ENCODE peak calls at places on chromosomes 3 and 15, in six cellular contexts. One of them, this sample, is unnamed. For H3K4me1, the result is how much of the 10 kb centered on the place peaks cover.

GRCh38 chr3:127685708-127686511 is 13.2 kb downstream of the ABTB1 start:
- DNase-seq in HCT116: no peak
- DNase-seq in SJCRH30: peak
- DNase-seq in Karpas-422: no peak
- DNase-seq in cardiac muscle cell: no peak
- DNase-seq in IMR-90: no peak
- DNase-seq in this sample: no peak

GRCh38 chr3:16474304-16474703 is 39.2 kb downstream of the RFTN1 start:
- DNase-seq in HCT116: no peak
- DNase-seq in SJCRH30: peak
- DNase-seq in Karpas-422: no peak
- DNase-seq in cardiac muscle cell: peak
- DNase-seq in IMR-90: peak
- DNase-seq in this sample: no peak

GRCh38 chr15:40081691-40082194 is 26.9 kb downstream of the BMF start:
- DNase-seq in HCT116: no peak
- DNase-seq in SJCRH30: peak
- DNase-seq in Karpas-422: no peak
- DNase-seq in cardiac muscle cell: peak
- DNase-seq in IMR-90: peak
- DNase-seq in this sample: peak

GRCh38 chr3:24160424-24160823 is 215.3 kb downstream of the NR1D2 start:
- DNase-seq in HCT116: no peak
- DNase-seq in SJCRH30: peak
- DNase-seq in Karpas-422: no peak
- DNase-seq in cardiac muscle cell: peak
- DNase-seq in IMR-90: peak
- DNase-seq in this sample: peak

GRCh38 chr3:105356988-105357387 is 9.7 kb upstream of the ALCAM start:
- DNase-seq in HCT116: no peak
- DNase-seq in SJCRH30: no peak
- DNase-seq in Karpas-422: peak
- DNase-seq in cardiac muscle cell: no peak
- DNase-seq in IMR-90: no peak
- DNase-seq in this sample: no peak

GRCh38 chr15:81375461-81375860 is 1.4 kb upstream of the TMC3 start:
- DNase-seq in HCT116: no peak
- DNase-seq in SJCRH30: no peak
- DNase-seq in Karpas-422: no peak
- DNase-seq in cardiac muscle cell: no peak
- DNase-seq in IMR-90: no peak
- DNase-seq in this sample: no peak

GRCh38 chr3:66561374-66561773 is 60.6 kb upstream of the LRIG1 start:
- DNase-seq in HCT116: no peak
- DNase-seq in SJCRH30: no peak
- DNase-seq in Karpas-422: no peak
- DNase-seq in cardiac muscle cell: no peak
- DNase-seq in IMR-90: peak
- DNase-seq in this sample: no peak

GRCh38 chr3:100335137-100335833 is 728 bp downstream of the NIT2 start:
- DNase-seq in HCT116: no peak
- DNase-seq in SJCRH30: peak
- DNase-seq in Karpas-422: peak
- DNase-seq in cardiac muscle cell: no peak
- DNase-seq in IMR-90: no peak
- DNase-seq in this sample: peak

GRCh38 chr3:78732893-78733292 is 1034.9 kb downstream of the ROBO1 start:
- DNase-seq in HCT116: no peak
- DNase-seq in SJCRH30: no peak
- DNase-seq in Karpas-422: no peak
- DNase-seq in cardiac muscle cell: no peak
- DNase-seq in IMR-90: no peak
- DNase-seq in this sample: no peak
- H3K4me3 ChIP-seq in HCT116: no peak
- H3K4me3 ChIP-seq in SJCRH30: no peak
- H3K4me3 ChIP-seq in Karpas-422: no peak
- H3K4me3 ChIP-seq in cardiac muscle cell: no peak
- H3K4me3 ChIP-seq in IMR-90: no peak
- H3K4me3 ChIP-seq in this sample: no peak

GRCh38 chr3:13557926-13558325 is 9.0 kb downstream of the FBLN2 start:
- DNase-seq in HCT116: no peak
- DNase-seq in SJCRH30: no peak
- DNase-seq in Karpas-422: no peak
- DNase-seq in cardiac muscle cell: no peak
- DNase-seq in IMR-90: no peak
- DNase-seq in this sample: no peak

GRCh38 chr3:13555753-13556152 is 6.8 kb downstream of the FBLN2 start:
- DNase-seq in HCT116: no peak
- DNase-seq in SJCRH30: no peak
- DNase-seq in Karpas-422: no peak
- DNase-seq in cardiac muscle cell: no peak
- DNase-seq in IMR-90: no peak
- DNase-seq in this sample: no peak

GRCh38 chr3:13557417-13557816 is 8.5 kb downstream of the FBLN2 start:
- DNase-seq in HCT116: no peak
- DNase-seq in SJCRH30: no peak
- DNase-seq in Karpas-422: no peak
- DNase-seq in cardiac muscle cell: no peak
- DNase-seq in IMR-90: no peak
- DNase-seq in this sample: no peak

GRCh38 chr3:13556937-13557336 is 8.0 kb downstream of the FBLN2 start:
- DNase-seq in HCT116: no peak
- DNase-seq in SJCRH30: no peak
- DNase-seq in Karpas-422: no peak
- DNase-seq in cardiac muscle cell: no peak
- DNase-seq in IMR-90: no peak
- DNase-seq in this sample: no peak

GRCh38 chr3:13556214-13556613 is 7.3 kb downstream of the FBLN2 start:
- DNase-seq in HCT116: no peak
- DNase-seq in SJCRH30: no peak
- DNase-seq in Karpas-422: no peak
- DNase-seq in cardiac muscle cell: no peak
- DNase-seq in IMR-90: no peak
- DNase-seq in this sample: no peak
- H3K4me1 ChIP-seq in HCT116: under half
- H3K4me1 ChIP-seq in SJCRH30: under half
- H3K4me1 ChIP-seq in Karpas-422: under half
- H3K4me1 ChIP-seq in cardiac muscle cell: under half
- H3K4me1 ChIP-seq in IMR-90: under half
- H3K4me1 ChIP-seq in this sample: under half

DNA sequence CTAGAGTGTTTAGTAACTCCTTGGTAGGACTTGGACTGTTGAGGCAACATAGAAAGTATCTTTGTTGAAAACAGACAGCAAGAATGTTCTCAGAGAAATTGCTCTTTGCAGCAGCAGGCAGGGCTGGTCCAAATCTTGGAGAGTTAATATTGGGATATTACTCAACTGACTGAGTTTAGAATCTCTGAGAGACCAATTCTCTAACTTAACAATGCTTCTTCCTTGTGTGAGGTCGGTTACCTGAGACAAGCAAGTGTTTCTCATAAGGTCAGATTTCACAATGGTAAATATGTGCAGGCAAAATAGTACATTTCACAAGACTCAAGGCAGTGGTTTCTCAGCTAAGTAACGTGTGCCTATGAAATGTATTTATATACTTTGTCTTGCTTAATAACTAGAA is 147.7 kb upstream of the IL12A start:
- DNase-seq in HCT116: no peak
- DNase-seq in SJCRH30: no peak
- DNase-seq in Karpas-422: no peak
- DNase-seq in cardiac muscle cell: no peak
- DNase-seq in IMR-90: no peak
- DNase-seq in this sample: no peak
- H3K4me3 ChIP-seq in HCT116: no peak
- H3K4me3 ChIP-seq in SJCRH30: no peak
- H3K4me3 ChIP-seq in Karpas-422: no peak
- H3K4me3 ChIP-seq in cardiac muscle cell: peak
- H3K4me3 ChIP-seq in IMR-90: no peak
- H3K4me3 ChIP-seq in this sample: no peak

GRCh38 chr15:90062023-90062728 is 40.1 kb downstream of the IDH2 start:
- DNase-seq in HCT116: no peak
- DNase-seq in SJCRH30: no peak
- DNase-seq in Karpas-422: peak
- DNase-seq in cardiac muscle cell: peak
- DNase-seq in IMR-90: no peak
- DNase-seq in this sample: no peak
- H3K4me1 ChIP-seq in HCT116: under half
- H3K4me1 ChIP-seq in SJCRH30: under half
- H3K4me1 ChIP-seq in Karpas-422: half or more
- H3K4me1 ChIP-seq in cardiac muscle cell: under half
- H3K4me1 ChIP-seq in IMR-90: under half
- H3K4me1 ChIP-seq in this sample: under half

GRCh38 chr3:147538034-147538433 is 128.9 kb downstream of the ZIC1 start:
- DNase-seq in HCT116: no peak
- DNase-seq in SJCRH30: no peak
- DNase-seq in Karpas-422: no peak
- DNase-seq in cardiac muscle cell: no peak
- DNase-seq in IMR-90: no peak
- DNase-seq in this sample: no peak
- H3K4me3 ChIP-seq in HCT116: no peak
- H3K4me3 ChIP-seq in SJCRH30: no peak
- H3K4me3 ChIP-seq in Karpas-422: peak
- H3K4me3 ChIP-seq in cardiac muscle cell: no peak
- H3K4me3 ChIP-seq in IMR-90: no peak
- H3K4me3 ChIP-seq in this sample: no peak

GRCh38 chr15:66836476-66837030 is 134.5 kb downstream of the SMAD6 start:
- DNase-seq in HCT116: no peak
- DNase-seq in SJCRH30: no peak
- DNase-seq in Karpas-422: no peak
- DNase-seq in cardiac muscle cell: no peak
- DNase-seq in IMR-90: no peak
- DNase-seq in this sample: no peak
- H3K4me1 ChIP-seq in HCT116: under half
- H3K4me1 ChIP-seq in SJCRH30: under half
- H3K4me1 ChIP-seq in Karpas-422: under half
- H3K4me1 ChIP-seq in cardiac muscle cell: under half
- H3K4me1 ChIP-seq in IMR-90: under half
- H3K4me1 ChIP-seq in this sample: under half

DNA sequence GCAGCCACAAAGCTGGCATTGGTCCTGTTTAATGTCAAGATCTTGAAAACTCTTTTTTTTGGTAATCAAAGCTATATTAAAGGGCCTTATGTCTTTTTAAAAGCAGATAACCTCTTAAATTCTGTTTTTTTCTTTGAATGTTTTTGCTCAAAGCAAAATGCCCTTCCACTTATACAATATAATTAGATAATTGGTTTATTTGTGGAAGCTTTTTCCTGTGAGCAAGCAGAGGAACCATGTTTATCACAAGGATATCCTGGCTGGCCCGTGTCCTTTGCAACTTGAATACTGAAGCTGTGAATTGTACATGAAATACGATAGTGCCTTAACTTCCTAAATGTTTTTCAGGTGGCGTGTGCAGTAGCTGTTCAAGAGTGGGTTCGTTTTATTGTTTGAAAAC is 2.6 kb downstream of the ST3GAL6 start:
- DNase-seq in HCT116: no peak
- DNase-seq in SJCRH30: no peak
- DNase-seq in Karpas-422: no peak
- DNase-seq in cardiac muscle cell: no peak
- DNase-seq in IMR-90: no peak
- DNase-seq in this sample: no peak
- H3K4me3 ChIP-seq in HCT116: no peak
- H3K4me3 ChIP-seq in SJCRH30: no peak
- H3K4me3 ChIP-seq in Karpas-422: no peak
- H3K4me3 ChIP-seq in cardiac muscle cell: no peak
- H3K4me3 ChIP-seq in IMR-90: no peak
- H3K4me3 ChIP-seq in this sample: no peak

This sample was measured in HAP-1.